ENCODE peak calls at places on chromosomes 12 and 14, in nine cellular contexts. Q is body of pancreas; B is EL; I is SW480; N is activated naive CD8-positive, alpha-beta T cell treated with anti-CD3 and anti-CD28 coated beads, Interleukin-2, amount 50 U/mL, for 24 hours; E is HT1080; C is NAMALWA; P is NCI-H510A; M is transverse colon. X is an unnamed sample.

GRCh38 chr12:43826681-43827458 is 9.0 kb upstream of the TMEM117 start:
- DNase-seq in E (no peak), B (no peak), N (no peak), M (no peak), P (no peak), Q (no peak), C (no peak), I (no peak), X (no peak)

GRCh38 chr12:78290606-78291345 is 460.1 kb downstream of the NAV3 start:
- DNase-seq in M (no peak), N (no peak), B (peak; percentile 80), Q (no peak), E (peak; percentile 79), P (no peak), I (no peak), C (no peak), X (no peak)

GRCh38 chr14:65096323-65097089 is 5.8 kb downstream of the MAX start:
- DNase-seq in I (no peak), N (no peak), B (no peak), E (no peak), Q (no peak), C (no peak), P (no peak), M (no peak), X (no peak)

GRCh38 chr14:55198749-55199148 is 7.4 kb upstream of the DLGAP5 start:
- DNase-seq in M (no peak), E (no peak), P (no peak), Q (no peak), N (no peak), C (no peak), B (no peak), I (no peak), X (no peak)

GRCh38 chr12:26403601-26404000 is 208.2 kb downstream of the SSPN start:
- DNase-seq in E (no peak), I (no peak), P (no peak), N (no peak), B (no peak), M (no peak), Q (no peak), C (no peak), X (no peak)

GRCh38 chr12:49019435-49020317 is 1.1 kb upstream of the PRKAG1 start:
- DNase-seq in M (peak; percentile 38), N (peak; percentile 63), C (peak; percentile 87), Q (no peak), B (peak; percentile 52), E (peak; percentile 32), I (peak; percentile 42), P (no peak), X (no peak)

GRCh38 chr12:102950950-102951490 is 6.5 kb upstream of the ASCL1 start:
- DNase-seq in E (no peak), C (no peak), B (no peak), N (no peak), M (no peak), P (no peak), Q (no peak), I (no peak), X (no peak)

GRCh38 chr14:48251290-48251689 is 575.9 kb upstream of the MDGA2 start:
- DNase-seq in M (no peak), Q (no peak), P (no peak), C (no peak), N (no peak), E (no peak), B (no peak), I (no peak), X (no peak)

GRCh38 chr12:116677202-116677651 is 60.6 kb downstream of the SPRING1 start:
- DNase-seq in P (no peak), E (no peak), M (no peak), N (no peak), Q (no peak), B (no peak), C (peak; percentile 48), I (no peak), X (no peak)

GRCh38 chr14:58535084-58535483 is 102.7 kb upstream of the DACT1 start:
- DNase-seq in N (no peak), C (no peak), B (peak; percentile 22), E (no peak), Q (no peak), M (no peak), P (no peak), I (no peak), X (no peak)

GRCh38 chr12:75990189-75990912 is 41.2 kb downstream of the PHLDA1 start:
- DNase-seq in B (no peak), P (no peak), I (no peak), N (no peak), C (no peak), Q (no peak), E (no peak), M (no peak), X (no peak)

GRCh38 chr14:68094158-68094557 is 274.6 kb downstream of the RAD51B start:
- DNase-seq in B (peak; percentile 25), P (no peak), I (no peak), C (no peak), Q (no peak), M (no peak), N (no peak), E (peak; percentile 24), X (no peak)

GRCh38 chr12:41629606-41630005 is 441.5 kb downstream of the PDZRN4 start:
- DNase-seq in N (no peak), E (no peak), I (no peak), P (no peak), C (no peak), M (no peak), Q (no peak), B (no peak), X (no peak)

GRCh38 chr14:64117671-64118402 is 176.3 kb downstream of the ESR2 start:
- DNase-seq in I (no peak), B (no peak), E (peak; percentile 52), M (no peak), Q (peak; percentile 74), C (no peak), P (no peak), N (no peak), X (no peak)